ENCODE peak calls at places on chromosome 17, in six cellular contexts. One of them, this sample, is unnamed. For H3K27me3 and H3K4me1, the result is how much of the 10 kb centered on the place peaks cover.

GRCh38 chr17:75832652-75833400 is 11.4 kb downstream of the UNC13D start:
- DNase-seq in left ventricle myocardium inferior: no peak
- DNase-seq in psoas muscle: no peak
- DNase-seq in Panc1: no peak
- DNase-seq in mesenchymal stem cell: no peak
- DNase-seq in iPS DF 6.9: no peak
- DNase-seq in this sample: no peak

GRCh38 chr17:14748036-14748715 is 447.3 kb downstream of the HS3ST3B1 start:
- DNase-seq in psoas muscle: no peak
- DNase-seq in mesenchymal stem cell: no peak
- DNase-seq in Panc1: no peak
- DNase-seq in iPS DF 6.9: no peak
- DNase-seq in left ventricle myocardium inferior: no peak
- DNase-seq in this sample: no peak

GRCh38 chr17:20975566-20975965 is 67.2 kb downstream of the USP22 start:
- DNase-seq in left ventricle myocardium inferior: no peak
- DNase-seq in iPS DF 6.9: no peak
- DNase-seq in psoas muscle: no peak
- DNase-seq in mesenchymal stem cell: no peak
- DNase-seq in Panc1: no peak
- DNase-seq in this sample: no peak

GRCh38 chr17:60640503-60640902 is 37.1 kb upstream of the BCAS3 start:
- DNase-seq in Panc1: no peak
- DNase-seq in iPS DF 6.9: no peak
- DNase-seq in left ventricle myocardium inferior: no peak
- DNase-seq in psoas muscle: no peak
- DNase-seq in mesenchymal stem cell: peak
- DNase-seq in this sample: no peak

GRCh38 chr17:65627108-65627507 is 65.7 kb upstream of the AXIN2 start:
- DNase-seq in Panc1: no peak
- DNase-seq in left ventricle myocardium inferior: no peak
- DNase-seq in psoas muscle: no peak
- DNase-seq in mesenchymal stem cell: no peak
- DNase-seq in iPS DF 6.9: no peak
- DNase-seq in this sample: no peak

GRCh38 chr17:58120195-58120822 is 27.9 kb upstream of the OR4D1 start:
- DNase-seq in psoas muscle: no peak
- DNase-seq in mesenchymal stem cell: peak
- DNase-seq in iPS DF 6.9: no peak
- DNase-seq in left ventricle myocardium inferior: no peak
- DNase-seq in Panc1: no peak
- DNase-seq in this sample: no peak

GRCh38 chr17:7214300-7215135 is 5.1 kb downstream of the DLG4 start:
- DNase-seq in mesenchymal stem cell: peak
- DNase-seq in left ventricle myocardium inferior: peak
- DNase-seq in psoas muscle: peak
- DNase-seq in iPS DF 6.9: peak
- DNase-seq in Panc1: peak
- DNase-seq in this sample: peak

GRCh38 chr17:64200080-64201042 is 62.7 kb downstream of the TEX2 start:
- DNase-seq in psoas muscle: no peak
- DNase-seq in mesenchymal stem cell: no peak
- DNase-seq in left ventricle myocardium inferior: no peak
- DNase-seq in Panc1: no peak
- DNase-seq in iPS DF 6.9: no peak
- DNase-seq in this sample: no peak

GRCh38 chr17:80225230-80225629 is 5.0 kb downstream of the SLC26A11 start:
- DNase-seq in psoas muscle: peak
- DNase-seq in Panc1: no peak
- DNase-seq in mesenchymal stem cell: no peak
- DNase-seq in left ventricle myocardium inferior: no peak
- DNase-seq in iPS DF 6.9: no peak
- DNase-seq in this sample: no peak

GRCh38 chr17:78839173-78839761 is 1.3 kb downstream of the USP36 start:
- DNase-seq in left ventricle myocardium inferior: no peak
- DNase-seq in Panc1: no peak
- DNase-seq in psoas muscle: no peak
- DNase-seq in mesenchymal stem cell: no peak
- DNase-seq in iPS DF 6.9: no peak
- DNase-seq in this sample: no peak

GRCh38 chr17:65027305-65027704 is 29.2 kb downstream of the GNA13 start:
- DNase-seq in Panc1: no peak
- DNase-seq in left ventricle myocardium inferior: no peak
- DNase-seq in mesenchymal stem cell: peak
- DNase-seq in psoas muscle: no peak
- DNase-seq in iPS DF 6.9: no peak
- DNase-seq in this sample: no peak

GRCh38 chr17:8885968-8886674 is 18.6 kb upstream of the PIK3R6 start:
- DNase-seq in Panc1: no peak
- DNase-seq in iPS DF 6.9: no peak
- DNase-seq in mesenchymal stem cell: no peak
- DNase-seq in left ventricle myocardium inferior: no peak
- DNase-seq in psoas muscle: no peak
- DNase-seq in this sample: no peak

GRCh38 chr17:15981208-15981607 is 18.3 kb downstream of the ZSWIM7 start:
- DNase-seq in mesenchymal stem cell: no peak
- DNase-seq in psoas muscle: no peak
- DNase-seq in iPS DF 6.9: no peak
- DNase-seq in Panc1: no peak
- DNase-seq in left ventricle myocardium inferior: no peak
- DNase-seq in this sample: no peak

GRCh38 chr17:17987901-17988300 is 15.2 kb downstream of the DRC3 start:
- DNase-seq in left ventricle myocardium inferior: no peak
- DNase-seq in mesenchymal stem cell: no peak
- DNase-seq in Panc1: no peak
- DNase-seq in iPS DF 6.9: no peak
- DNase-seq in psoas muscle: no peak
- DNase-seq in this sample: no peak

GRCh38 chr17:41771389-41772206 is 14.9 kb downstream of the JUP start:
- DNase-seq in left ventricle myocardium inferior: no peak
- DNase-seq in Panc1: no peak
- DNase-seq in psoas muscle: no peak
- DNase-seq in mesenchymal stem cell: no peak
- DNase-seq in iPS DF 6.9: no peak
- DNase-seq in this sample: no peak

GRCh38 chr17:8494021-8494420 is 58.3 kb downstream of the NDEL1 start:
- DNase-seq in mesenchymal stem cell: no peak
- DNase-seq in iPS DF 6.9: no peak
- DNase-seq in left ventricle myocardium inferior: no peak
- DNase-seq in psoas muscle: no peak
- DNase-seq in Panc1: no peak
- DNase-seq in this sample: no peak

GRCh38 chr17:21774263-21774662 is 81.9 kb downstream of the KCNJ18 start:
- DNase-seq in iPS DF 6.9: no peak
- DNase-seq in psoas muscle: no peak
- DNase-seq in left ventricle myocardium inferior: no peak
- DNase-seq in mesenchymal stem cell: no peak
- DNase-seq in Panc1: no peak
- DNase-seq in this sample: no peak

GRCh38 chr17:3995067-3995466 is 30.8 kb upstream of the ATP2A3 start:
- DNase-seq in Panc1: no peak
- DNase-seq in iPS DF 6.9: no peak
- DNase-seq in mesenchymal stem cell: no peak
- DNase-seq in psoas muscle: no peak
- DNase-seq in left ventricle myocardium inferior: no peak
- DNase-seq in this sample: no peak

GRCh38 chr17:49217651-49218413 is 7.3 kb downstream of the ABI3 start:
- DNase-seq in mesenchymal stem cell: no peak
- DNase-seq in left ventricle myocardium inferior: peak
- DNase-seq in psoas muscle: peak
- DNase-seq in Panc1: no peak
- DNase-seq in iPS DF 6.9: no peak
- DNase-seq in this sample: peak

GRCh38 chr17:42642377-42642776 is 16.7 kb upstream of the TUBG2 start:
- DNase-seq in iPS DF 6.9: no peak
- DNase-seq in left ventricle myocardium inferior: no peak
- DNase-seq in mesenchymal stem cell: no peak
- DNase-seq in Panc1: no peak
- DNase-seq in psoas muscle: no peak
- DNase-seq in this sample: no peak

GRCh38 chr17:79563237-79564013 is 47.4 kb downstream of the RBFOX3 start:
- DNase-seq in psoas muscle: no peak
- DNase-seq in Panc1: no peak
- DNase-seq in mesenchymal stem cell: peak
- DNase-seq in iPS DF 6.9: no peak
- DNase-seq in left ventricle myocardium inferior: no peak
- DNase-seq in this sample: no peak

DNA sequence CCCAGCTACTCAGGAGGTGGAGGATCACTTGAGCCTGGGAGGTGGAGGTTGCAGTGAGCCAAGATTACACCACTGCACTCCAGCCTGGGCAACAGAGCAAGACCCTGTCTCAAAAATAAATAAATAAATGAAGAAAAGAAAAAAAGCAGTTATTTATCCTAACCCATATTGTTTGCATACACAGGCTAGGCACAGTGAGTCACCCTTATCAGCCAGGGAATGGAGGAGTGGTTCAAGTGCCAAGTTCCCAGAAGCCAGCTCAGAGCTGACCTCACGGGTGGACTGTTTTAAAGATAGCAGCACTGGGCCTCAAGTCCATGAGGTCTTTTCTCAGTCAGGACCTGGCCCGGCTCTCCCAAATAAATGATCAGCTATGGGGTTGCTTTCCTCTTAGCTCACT is 22.7 kb upstream of the MGAT5B start:
- DNase-seq in psoas muscle: no peak
- DNase-seq in mesenchymal stem cell: no peak
- DNase-seq in Panc1: no peak
- DNase-seq in iPS DF 6.9: no peak
- DNase-seq in left ventricle myocardium inferior: no peak
- DNase-seq in this sample: no peak
- H3K27me3 ChIP-seq in psoas muscle: under half
- H3K27me3 ChIP-seq in mesenchymal stem cell: half or more
- H3K27me3 ChIP-seq in Panc1: under half
- H3K27me3 ChIP-seq in iPS DF 6.9: under half
- H3K27me3 ChIP-seq in left ventricle myocardium inferior: half or more
- H3K27me3 ChIP-seq in this sample: under half

DNA sequence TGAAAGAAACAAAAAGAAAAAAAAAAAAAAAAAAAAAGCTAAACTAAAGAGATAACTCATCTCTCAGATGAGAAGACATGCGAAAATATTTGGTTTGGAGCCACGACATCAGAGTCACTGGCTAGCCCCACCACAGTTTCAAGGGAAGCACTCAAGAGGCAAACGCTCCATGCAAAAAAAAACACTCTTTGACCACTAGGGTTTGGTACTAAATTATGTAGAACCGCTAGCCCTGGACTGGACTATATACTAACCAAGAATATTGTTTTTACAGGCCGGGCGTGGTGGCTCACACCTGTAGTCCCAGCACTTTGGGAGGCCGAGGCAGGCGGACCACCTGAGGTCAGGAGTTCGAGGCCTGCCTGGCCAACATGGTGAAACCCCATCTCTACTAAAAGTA is 37.3 kb downstream of the METTL16 start:
- DNase-seq in mesenchymal stem cell: no peak
- DNase-seq in Panc1: no peak
- DNase-seq in iPS DF 6.9: no peak
- DNase-seq in left ventricle myocardium inferior: no peak
- DNase-seq in psoas muscle: no peak
- DNase-seq in this sample: no peak
- H3K4me3 ChIP-seq in mesenchymal stem cell: no peak
- H3K4me3 ChIP-seq in Panc1: no peak
- H3K4me3 ChIP-seq in iPS DF 6.9: no peak
- H3K4me3 ChIP-seq in left ventricle myocardium inferior: no peak
- H3K4me3 ChIP-seq in psoas muscle: no peak
- H3K4me3 ChIP-seq in this sample: no peak

DNA sequence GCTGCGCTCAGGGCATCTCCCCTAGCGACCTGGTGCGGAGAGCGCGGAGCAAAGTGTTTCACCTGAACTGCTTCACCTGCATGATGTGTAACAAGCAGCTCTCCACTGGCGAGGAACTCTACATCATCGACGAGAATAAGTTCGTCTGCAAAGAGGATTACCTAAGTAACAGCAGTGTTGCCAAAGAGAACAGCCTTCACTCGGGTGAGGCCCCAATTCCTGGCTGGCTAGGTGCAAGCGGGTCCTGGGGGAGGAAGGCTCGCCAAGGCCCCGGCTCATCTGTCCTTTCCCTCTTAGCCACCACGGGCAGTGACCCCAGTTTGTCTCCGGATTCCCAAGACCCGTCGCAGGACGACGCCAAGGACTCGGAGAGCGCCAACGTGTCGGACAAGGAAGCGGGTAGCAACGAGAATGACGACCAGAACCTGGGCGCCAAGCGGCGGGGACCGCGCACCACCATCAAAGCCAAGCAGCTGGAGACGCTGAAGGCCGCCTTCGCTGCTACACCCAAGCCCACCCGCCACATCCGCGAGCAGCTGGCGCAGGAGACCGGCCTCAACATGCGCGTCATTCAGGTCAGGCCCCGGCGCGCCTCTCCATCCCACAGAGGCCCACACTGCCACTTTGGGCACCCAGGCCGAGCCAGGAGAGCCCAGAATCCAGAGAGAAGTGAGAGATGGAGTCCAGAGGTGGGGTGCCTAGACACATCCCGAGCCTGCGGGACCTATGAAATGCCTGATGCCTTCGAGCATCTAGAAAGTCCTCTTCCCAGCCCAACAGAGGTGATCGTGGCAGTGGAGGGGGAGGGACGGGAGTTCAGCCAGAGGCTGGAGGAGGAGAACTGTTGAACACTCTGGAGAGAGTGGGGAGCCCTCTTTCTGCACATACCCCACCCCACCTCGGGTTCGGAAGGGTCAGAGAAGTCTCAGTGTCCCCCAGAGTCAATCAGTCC is 3.3 kb downstream of the LHX1 start:
- DNase-seq in mesenchymal stem cell: no peak
- DNase-seq in left ventricle myocardium inferior: no peak
- DNase-seq in Panc1: no peak
- DNase-seq in psoas muscle: no peak
- DNase-seq in iPS DF 6.9: no peak
- DNase-seq in this sample: no peak
- H3K4me1 ChIP-seq in mesenchymal stem cell: under half
- H3K4me1 ChIP-seq in left ventricle myocardium inferior: half or more
- H3K4me1 ChIP-seq in Panc1: under half
- H3K4me1 ChIP-seq in psoas muscle: under half
- H3K4me1 ChIP-seq in iPS DF 6.9: under half
- H3K4me1 ChIP-seq in this sample: under half

DNA sequence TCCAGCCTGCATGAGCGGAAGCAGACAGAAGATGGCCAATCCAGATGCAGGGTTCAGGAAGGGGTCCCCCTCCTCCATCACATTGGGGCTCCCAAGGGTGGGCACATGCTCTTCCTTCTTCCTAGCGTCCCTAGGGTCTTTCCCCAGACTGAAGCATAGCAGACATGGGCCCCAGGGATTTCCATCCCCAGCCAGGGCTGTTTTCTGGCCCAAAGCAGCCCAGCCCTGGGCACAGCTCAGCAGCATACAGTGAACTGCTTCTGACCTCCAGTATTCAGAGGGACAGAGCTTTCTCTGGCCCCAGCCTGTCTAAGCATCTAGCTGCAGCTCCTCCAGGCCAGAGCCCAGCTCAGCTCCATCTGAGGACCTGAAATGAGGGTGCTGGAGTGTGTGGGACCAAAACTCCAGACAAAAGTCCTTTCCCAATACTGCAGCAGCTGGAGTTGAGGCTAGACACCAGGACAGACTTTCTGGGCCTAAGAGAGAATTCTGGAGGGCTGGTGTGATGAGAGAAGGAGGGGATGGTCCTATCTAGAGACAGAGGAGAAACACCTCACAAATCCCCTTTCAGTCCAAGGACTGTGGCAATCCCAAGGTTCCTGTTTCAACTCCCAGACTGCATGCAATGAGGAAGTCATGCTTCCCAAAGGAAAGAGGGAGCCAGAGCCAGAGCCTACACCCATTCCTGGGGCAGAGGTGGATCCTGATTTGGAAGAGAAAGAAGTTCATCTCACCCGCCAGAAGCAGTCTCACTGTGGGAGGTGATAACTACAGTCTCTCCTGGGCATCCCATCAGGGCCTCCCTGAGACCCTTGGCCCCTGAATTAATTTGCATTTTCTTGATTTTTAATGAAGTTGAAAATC is 4.5 kb upstream of the FOXN1 start:
- DNase-seq in mesenchymal stem cell: no peak
- DNase-seq in left ventricle myocardium inferior: no peak
- DNase-seq in iPS DF 6.9: no peak
- DNase-seq in Panc1: no peak
- DNase-seq in psoas muscle: no peak
- DNase-seq in this sample: no peak
- H3K27me3 ChIP-seq in mesenchymal stem cell: half or more
- H3K27me3 ChIP-seq in left ventricle myocardium inferior: under half
- H3K27me3 ChIP-seq in iPS DF 6.9: under half
- H3K27me3 ChIP-seq in Panc1: under half
- H3K27me3 ChIP-seq in psoas muscle: under half
- H3K27me3 ChIP-seq in this sample: under half